ENCODE peak calls at places on chromosome 11, in nine cellular contexts. X is brain microvascular endothelial cell, O is WTC11, Y is AG04450, M is HFF-Myc, D is astrocyte of the cerebellum, W is GM12865, V is natural killer cell, S is heart left ventricle. G is an unnamed sample.

GRCh38 chr11:2462986-2463765 is 18.4 kb downstream of the KCNQ1 start:
- DNase-seq in Y (no peak), W (no peak), S (peak), M (no peak), D (no peak), V (no peak), X (no peak), O (no peak), G (no peak)

GRCh38 chr11:106880121-106880520 is 138.2 kb downstream of the GUCY1A2 start:
- DNase-seq in X (no peak), M (no peak), Y (no peak), O (peak), S (no peak), V (no peak), W (no peak), D (no peak), G (no peak)

GRCh38 chr11:118565062-118565461 is 669 bp downstream of the IFT46 start:
- DNase-seq in X (no peak), Y (no peak), O (no peak), M (no peak), W (no peak), V (no peak), S (no peak), D (no peak), G (no peak)

GRCh38 chr11:34252651-34253050 is 105.2 kb downstream of the ABTB2 start:
- DNase-seq in X (no peak), O (no peak), W (no peak), D (no peak), V (no peak), S (no peak), Y (no peak), M (no peak), G (no peak)

GRCh38 chr11:11345099-11345498 is 8.0 kb downstream of the CSNK2A3 start:
- DNase-seq in O (no peak), M (no peak), S (no peak), W (no peak), D (no peak), Y (no peak), V (no peak), X (no peak), G (no peak)

GRCh38 chr11:123390146-123390545 is 39.9 kb upstream of the GRAMD1B start:
- DNase-seq in S (no peak), M (no peak), O (no peak), W (no peak), D (no peak), Y (no peak), V (no peak), X (no peak), G (no peak)

GRCh38 chr11:68574308-68574707 is 110.0 kb upstream of the GAL start:
- DNase-seq in D (no peak), W (no peak), Y (no peak), V (no peak), O (no peak), M (no peak), S (no peak), X (peak), G (no peak)

GRCh38 chr11:7844521-7844920 is 47.8 kb upstream of the OR5P2 start:
- DNase-seq in V (no peak), O (no peak), X (no peak), W (no peak), M (no peak), D (no peak), Y (no peak), S (no peak), G (no peak)

GRCh38 chr11:24773326-24773725 is 276.5 kb downstream of the LUZP2 start:
- DNase-seq in Y (no peak), W (no peak), O (no peak), X (no peak), S (no peak), V (no peak), M (no peak), D (no peak), G (no peak)

GRCh38 chr11:130163346-130164220 is 4.0 kb downstream of the ST14 start:
- DNase-seq in Y (no peak), M (no peak), V (no peak), X (no peak), W (no peak), S (no peak), D (no peak), O (no peak), G (no peak)

GRCh38 chr11:93089474-93090102 is 108.2 kb downstream of the SLC36A4 start:
- DNase-seq in O (peak), D (peak), V (no peak), S (no peak), W (peak), Y (peak), M (peak), X (peak), G (no peak)

GRCh38 chr11:62413060-62413696 is 5.7 kb upstream of the SCGB1A1 start:
- DNase-seq in M (no peak), D (no peak), V (no peak), Y (no peak), S (no peak), X (no peak), W (no peak), O (no peak), G (no peak)

GRCh38 chr11:81634483-81634882 is 1099.2 kb downstream of the FAM181B start:
- DNase-seq in M (no peak), O (no peak), V (no peak), W (no peak), Y (no peak), S (no peak), X (no peak), D (no peak), G (no peak)

GRCh38 chr11:87437844-87438223 is 400.1 kb downstream of the TMEM135 start:
- DNase-seq in V (no peak), O (no peak), M (no peak), D (peak), X (no peak), S (no peak), Y (no peak), W (no peak), G (no peak)

GRCh38 chr11:124320097-124320496 is at the start of gene OR8D2:
- DNase-seq in W (no peak), D (no peak), V (no peak), M (no peak), S (no peak), Y (no peak), O (no peak), X (no peak), G (no peak)

GRCh38 chr11:100484948-100485347 is 202.1 kb upstream of the ARHGAP42 start:
- DNase-seq in Y (no peak), M (no peak), D (no peak), W (no peak), O (no peak), S (no peak), V (no peak), X (no peak), G (no peak)

GRCh38 chr11:45379162-45379863 is 93.2 kb upstream of the SYT13 start:
- DNase-seq in D (no peak), Y (no peak), S (no peak), V (no peak), X (no peak), O (no peak), W (peak), M (no peak), G (no peak)

GRCh38 chr11:117230981-117231636 is 764 bp downstream of the PCSK7 start:
- DNase-seq in M (no peak), W (no peak), O (no peak), V (no peak), Y (no peak), D (no peak), X (no peak), S (no peak), G (no peak)

GRCh38 chr11:101401245-101401644 is 182.6 kb downstream of the TRPC6 start:
- DNase-seq in M (no peak), O (no peak), S (no peak), X (peak), Y (peak), V (no peak), W (no peak), D (no peak), G (no peak)

GRCh38 chr11:16917941-16918340 is 96.3 kb downstream of the PLEKHA7 start:
- DNase-seq in O (no peak), V (no peak), X (peak), W (no peak), D (no peak), Y (no peak), S (no peak), M (no peak), G (no peak)

GRCh38 chr11:130850185-130850944 is 65.9 kb downstream of the SNX19 start:
- DNase-seq in S (no peak), V (no peak), M (no peak), O (no peak), Y (no peak), D (no peak), X (no peak), W (no peak), G (no peak)

GRCh38 chr11:104148074-104148473 is 15.9 kb downstream of the PDGFD start:
- DNase-seq in S (no peak), D (peak), V (no peak), X (peak), O (no peak), M (no peak), W (no peak), Y (no peak), G (no peak)

GRCh38 chr11:83493918-83494317 is 207.8 kb upstream of the CCDC90B start:
- DNase-seq in X (no peak), D (no peak), W (no peak), O (no peak), S (no peak), M (no peak), Y (no peak), V (no peak), G (no peak)

GRCh38 chr11:10413268-10413667 is 41.8 kb upstream of the AMPD3 start:
- DNase-seq in M (no peak), X (peak), O (no peak), S (no peak), D (no peak), V (no peak), W (peak), Y (no peak), G (no peak)

GRCh38 chr11:78698612-78699011 is 123.9 kb upstream of the NARS2 start:
- DNase-seq in X (peak), D (peak), Y (peak), O (no peak), W (no peak), M (no peak), S (peak), V (no peak), G (no peak)

GRCh38 chr11:88051386-88051785 is 123.9 kb downstream of the RAB38 start:
- DNase-seq in V (no peak), X (no peak), O (no peak), W (no peak), D (no peak), S (no peak), Y (peak), M (no peak), G (no peak)

GRCh38 chr11:3684129-3684685 is 13.0 kb upstream of the CHRNA10 start:
- DNase-seq in Y (no peak), X (no peak), D (no peak), O (no peak), V (no peak), S (no peak), M (no peak), W (no peak), G (no peak)
- TF ChIP-seq CTCF in Y (no peak), X (no peak), D (no peak), O (no peak), V (no peak), S (no peak), M (no peak), W (no peak), G (no peak)

GRCh38 chr11:13152736-13153541 is 124.7 kb upstream of the BMAL1 start:
- DNase-seq in X (peak), V (no peak), W (peak), M (no peak), O (no peak), D (no peak), Y (no peak), S (no peak), G (no peak)
- TF ChIP-seq CTCF in X (peak), V (no peak), W (peak), M (peak), O (no peak), D (peak), Y (peak), S (peak), G (peak)

DNA sequence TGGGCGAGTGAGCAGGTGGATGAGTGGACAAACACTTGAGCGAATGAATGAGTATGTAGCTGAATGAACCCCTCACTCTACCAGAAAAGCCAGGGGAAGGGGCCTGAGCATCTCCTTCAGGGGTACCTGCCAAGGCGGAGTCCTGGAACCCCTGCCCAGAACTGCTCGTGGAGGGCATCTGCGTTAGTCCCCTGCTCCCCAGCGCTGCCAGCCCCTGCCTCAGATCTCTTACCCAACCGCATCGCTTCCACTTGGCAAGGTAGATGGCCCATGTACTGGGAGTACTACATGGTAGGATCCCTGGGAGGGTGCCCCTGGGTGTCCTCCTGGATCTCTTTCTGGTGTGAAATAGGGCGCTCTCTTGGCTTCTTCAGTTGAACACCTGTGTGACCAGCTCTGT is 7.4 kb upstream of the ANO1 start:
- DNase-seq in M (no peak), D (no peak), V (no peak), O (no peak), S (no peak), Y (no peak), X (no peak), W (no peak), G (peak)
- TF ChIP-seq CTCF in M (no peak), D (no peak), V (no peak), O (no peak), S (no peak), Y (no peak), X (no peak), W (no peak), G (no peak)

GRCh38 chr11:46385169-46386004 is 3.9 kb downstream of the MDK start:
- DNase-seq in X (no peak), S (no peak), M (no peak), V (no peak), Y (no peak), O (no peak), D (no peak), W (no peak), G (no peak)

GRCh38 chr11:46386674-46387073 is 4.9 kb downstream of the CHRM4 start:
- DNase-seq in O (no peak), Y (no peak), W (no peak), M (no peak), D (no peak), S (no peak), X (no peak), V (no peak), G (no peak)

GRCh38 chr11:46383974-46384701 is 2.7 kb downstream of the MDK start:
- DNase-seq in X (no peak), M (no peak), W (no peak), O (no peak), V (no peak), S (no peak), D (no peak), Y (no peak), G (no peak)

GRCh38 chr11:46387456-46387855 is 4.1 kb downstream of the CHRM4 start:
- DNase-seq in M (no peak), S (no peak), O (no peak), X (no peak), V (no peak), D (no peak), W (no peak), Y (no peak), G (no peak)

DNA sequence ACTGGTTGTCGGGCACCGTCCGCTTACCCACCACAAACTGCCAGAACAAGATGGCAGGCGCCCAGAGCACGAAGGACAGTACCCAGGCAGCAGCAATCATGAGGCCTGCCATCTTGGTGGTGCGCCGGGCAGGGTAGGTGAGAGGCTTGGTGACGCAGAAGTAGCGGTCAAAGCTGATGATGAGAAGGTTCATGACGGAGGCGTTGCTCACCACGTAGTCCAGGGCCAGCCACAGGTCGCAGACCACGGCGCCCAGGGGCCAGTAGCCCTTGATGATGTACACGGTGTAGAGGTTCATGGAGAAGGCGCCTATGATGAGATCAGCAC is 4.5 kb downstream of the MDK start:
- DNase-seq in D (no peak), Y (no peak), X (no peak), M (no peak), W (no peak), O (no peak), V (no peak), S (no peak), G (no peak)
- TF ChIP-seq CTCF in D (no peak), Y (no peak), X (no peak), M (no peak), W (no peak), O (no peak), V (no peak), S (no peak), G (no peak)

GRCh38 chr11:5663511-5663910 is 21.4 kb downstream of the TRIM5 start:
- DNase-seq in M (no peak), V (no peak), Y (no peak), O (no peak), S (no peak), D (no peak), W (no peak), X (no peak), G (no peak)

GRCh38 chr11:5655474-5655873 is 29.4 kb downstream of the TRIM5 start:
- DNase-seq in W (no peak), M (no peak), X (no peak), V (no peak), Y (no peak), O (no peak), D (no peak), S (no peak), G (no peak)

GRCh38 chr11:5658318-5658717 is 26.6 kb downstream of the TRIM5 start:
- DNase-seq in W (no peak), M (no peak), S (no peak), X (no peak), V (no peak), O (no peak), Y (no peak), D (no peak), G (no peak)
- TF ChIP-seq CTCF in W (no peak), M (no peak), S (no peak), X (no peak), V (no peak), O (no peak), Y (no peak), D (no peak), G (no peak)

G was measured in type B pancreatic cell.